ENCODE peak calls at places on chromosomes 7 and 10, in ten cellular contexts. One of them, this sample, is unnamed.

GRCh38 chr7:150568714-150569113 is 1.5 kb downstream of the GIMAP4 start:
- DNase-seq in lower leg skin: no peak
- DNase-seq in body of pancreas: no peak
- DNase-seq in ovary: no peak
- DNase-seq in A549: no peak
- DNase-seq in adrenal gland: no peak
- DNase-seq in breast epithelium: no peak
- DNase-seq in transverse colon: no peak
- DNase-seq in esophagus squamous epithelium: no peak
- DNase-seq in GM12892: no peak
- DNase-seq in this sample: no peak

GRCh38 chr7:156156734-156157408 is 344.6 kb upstream of the SHH start:
- DNase-seq in adrenal gland: peak
- DNase-seq in breast epithelium: no peak
- DNase-seq in esophagus squamous epithelium: no peak
- DNase-seq in GM12892: no peak
- DNase-seq in lower leg skin: peak
- DNase-seq in transverse colon: peak
- DNase-seq in body of pancreas: peak
- DNase-seq in A549: peak
- DNase-seq in ovary: no peak
- DNase-seq in this sample: peak

GRCh38 chr7:127258111-127258510 is 5.4 kb upstream of the GRM8 start:
- DNase-seq in A549: peak
- DNase-seq in GM12892: no peak
- DNase-seq in lower leg skin: no peak
- DNase-seq in ovary: no peak
- DNase-seq in breast epithelium: no peak
- DNase-seq in body of pancreas: no peak
- DNase-seq in adrenal gland: no peak
- DNase-seq in transverse colon: no peak
- DNase-seq in esophagus squamous epithelium: no peak
- DNase-seq in this sample: no peak

GRCh38 chr10:28266449-28267224 is 36.2 kb downstream of the MPP7 start:
- DNase-seq in GM12892: no peak
- DNase-seq in lower leg skin: no peak
- DNase-seq in transverse colon: no peak
- DNase-seq in adrenal gland: no peak
- DNase-seq in A549: no peak
- DNase-seq in breast epithelium: no peak
- DNase-seq in esophagus squamous epithelium: no peak
- DNase-seq in body of pancreas: no peak
- DNase-seq in ovary: no peak
- DNase-seq in this sample: no peak

GRCh38 chr10:121526801-121527221 is 71.4 kb downstream of the FGFR2 start:
- DNase-seq in breast epithelium: no peak
- DNase-seq in esophagus squamous epithelium: no peak
- DNase-seq in ovary: no peak
- DNase-seq in transverse colon: no peak
- DNase-seq in body of pancreas: no peak
- DNase-seq in A549: no peak
- DNase-seq in adrenal gland: no peak
- DNase-seq in lower leg skin: peak
- DNase-seq in GM12892: no peak
- DNase-seq in this sample: no peak

GRCh38 chr10:94146313-94146712 is 152.6 kb downstream of the PLCE1 start:
- DNase-seq in transverse colon: no peak
- DNase-seq in A549: no peak
- DNase-seq in adrenal gland: no peak
- DNase-seq in breast epithelium: no peak
- DNase-seq in esophagus squamous epithelium: no peak
- DNase-seq in GM12892: no peak
- DNase-seq in lower leg skin: no peak
- DNase-seq in ovary: no peak
- DNase-seq in body of pancreas: no peak
- DNase-seq in this sample: no peak

GRCh38 chr7:104096683-104097082 is 107.2 kb upstream of the RELN start:
- DNase-seq in A549: peak
- DNase-seq in lower leg skin: no peak
- DNase-seq in GM12892: no peak
- DNase-seq in breast epithelium: no peak
- DNase-seq in transverse colon: no peak
- DNase-seq in esophagus squamous epithelium: no peak
- DNase-seq in adrenal gland: no peak
- DNase-seq in ovary: no peak
- DNase-seq in body of pancreas: peak
- DNase-seq in this sample: no peak

GRCh38 chr7:156640949-156641485 is 443 bp downstream of the RNF32 start:
- DNase-seq in breast epithelium: no peak
- DNase-seq in body of pancreas: peak
- DNase-seq in lower leg skin: no peak
- DNase-seq in ovary: no peak
- DNase-seq in esophagus squamous epithelium: no peak
- DNase-seq in adrenal gland: peak
- DNase-seq in GM12892: peak
- DNase-seq in A549: peak
- DNase-seq in transverse colon: peak
- DNase-seq in this sample: no peak

GRCh38 chr7:73353243-73353642 is 25.3 kb downstream of the FKBP6 start:
- DNase-seq in lower leg skin: no peak
- DNase-seq in ovary: no peak
- DNase-seq in esophagus squamous epithelium: no peak
- DNase-seq in transverse colon: no peak
- DNase-seq in A549: no peak
- DNase-seq in breast epithelium: no peak
- DNase-seq in body of pancreas: no peak
- DNase-seq in GM12892: no peak
- DNase-seq in adrenal gland: no peak
- DNase-seq in this sample: no peak

GRCh38 chr10:131631619-131632018 is 269.2 kb upstream of the PPP2R2D start:
- DNase-seq in breast epithelium: no peak
- DNase-seq in body of pancreas: no peak
- DNase-seq in ovary: no peak
- DNase-seq in GM12892: no peak
- DNase-seq in lower leg skin: no peak
- DNase-seq in transverse colon: no peak
- DNase-seq in adrenal gland: no peak
- DNase-seq in esophagus squamous epithelium: no peak
- DNase-seq in A549: no peak
- DNase-seq in this sample: no peak

GRCh38 chr10:79073784-79074432 is 5.1 kb downstream of the ZMIZ1 start:
- DNase-seq in body of pancreas: peak
- DNase-seq in adrenal gland: peak
- DNase-seq in lower leg skin: peak
- DNase-seq in breast epithelium: no peak
- DNase-seq in ovary: peak
- DNase-seq in A549: no peak
- DNase-seq in transverse colon: peak
- DNase-seq in GM12892: no peak
- DNase-seq in esophagus squamous epithelium: no peak
- DNase-seq in this sample: no peak

GRCh38 chr10:88332526-88333265 is 250.4 kb downstream of the RNLS start:
- DNase-seq in body of pancreas: no peak
- DNase-seq in adrenal gland: no peak
- DNase-seq in A549: no peak
- DNase-seq in breast epithelium: no peak
- DNase-seq in esophagus squamous epithelium: no peak
- DNase-seq in transverse colon: no peak
- DNase-seq in lower leg skin: no peak
- DNase-seq in ovary: no peak
- DNase-seq in GM12892: no peak
- DNase-seq in this sample: no peak

DNA sequence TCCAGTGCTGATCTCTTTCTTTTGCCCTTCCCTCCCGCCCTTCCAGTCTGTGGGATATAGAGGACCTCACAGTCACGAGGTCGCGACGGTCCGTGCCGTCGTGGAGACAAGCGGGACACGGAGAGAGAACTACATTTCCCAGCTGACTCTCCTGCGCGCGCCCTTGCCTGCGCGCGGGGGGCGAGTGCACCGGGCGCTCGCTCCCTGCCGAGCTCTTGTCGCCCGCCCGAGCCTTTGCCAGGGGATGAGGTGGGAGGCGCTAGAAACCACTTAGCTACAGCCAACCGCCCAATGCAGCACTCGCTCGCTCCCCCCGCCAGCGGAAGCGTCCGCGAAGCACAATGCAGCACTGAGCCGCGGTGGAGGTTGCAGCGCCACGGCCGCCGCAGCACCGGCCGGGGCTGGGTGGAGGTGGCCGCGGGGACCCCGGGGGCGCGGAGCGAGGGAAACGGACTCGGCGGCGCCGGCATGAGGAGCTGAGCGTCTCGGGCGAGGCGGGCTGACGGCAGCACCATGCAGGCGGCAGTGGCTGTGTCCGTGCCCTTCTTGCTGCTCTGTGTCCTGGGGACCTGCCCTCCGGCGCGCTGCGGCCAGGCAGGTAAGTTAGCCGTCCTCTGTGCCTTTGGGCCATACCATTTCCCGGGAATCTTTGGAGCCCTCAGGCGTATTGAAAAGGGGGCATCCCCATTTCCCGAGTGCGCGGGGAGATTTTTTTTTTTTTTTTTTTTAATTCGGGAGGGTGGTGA is at the start of gene ADAM22:
- DNase-seq in esophagus squamous epithelium: peak
- DNase-seq in lower leg skin: peak
- DNase-seq in transverse colon: peak
- DNase-seq in breast epithelium: peak
- DNase-seq in ovary: peak
- DNase-seq in A549: peak
- DNase-seq in GM12892: peak
- DNase-seq in body of pancreas: peak
- DNase-seq in adrenal gland: peak
- DNase-seq in this sample: peak
- TF ChIP-seq POLR2A in esophagus squamous epithelium: no peak
- TF ChIP-seq POLR2A in lower leg skin: no peak
- TF ChIP-seq POLR2A in transverse colon: peak
- TF ChIP-seq POLR2A in breast epithelium: no peak
- TF ChIP-seq POLR2A in ovary: no peak
- TF ChIP-seq POLR2A in A549: peak
- TF ChIP-seq POLR2A in GM12892: peak
- TF ChIP-seq POLR2A in body of pancreas: peak
- TF ChIP-seq POLR2A in adrenal gland: peak
- TF ChIP-seq POLR2A in this sample: peak

GRCh38 chr7:121057878-121058277 is 69.4 kb downstream of the CPED1 start:
- DNase-seq in lower leg skin: no peak
- DNase-seq in ovary: no peak
- DNase-seq in breast epithelium: no peak
- DNase-seq in A549: no peak
- DNase-seq in transverse colon: no peak
- DNase-seq in esophagus squamous epithelium: no peak
- DNase-seq in body of pancreas: no peak
- DNase-seq in GM12892: no peak
- DNase-seq in adrenal gland: no peak
- DNase-seq in this sample: no peak
- TF ChIP-seq POLR2A in lower leg skin: no peak
- TF ChIP-seq POLR2A in ovary: no peak
- TF ChIP-seq POLR2A in breast epithelium: no peak
- TF ChIP-seq POLR2A in A549: no peak
- TF ChIP-seq POLR2A in transverse colon: no peak
- TF ChIP-seq POLR2A in esophagus squamous epithelium: no peak
- TF ChIP-seq POLR2A in body of pancreas: no peak
- TF ChIP-seq POLR2A in GM12892: no peak
- TF ChIP-seq POLR2A in adrenal gland: no peak
- TF ChIP-seq POLR2A in this sample: no peak

GRCh38 chr7:6251653-6252052 is 20.8 kb downstream of the CYTH3 start:
- DNase-seq in lower leg skin: no peak
- DNase-seq in body of pancreas: no peak
- DNase-seq in adrenal gland: no peak
- DNase-seq in transverse colon: no peak
- DNase-seq in GM12892: no peak
- DNase-seq in ovary: no peak
- DNase-seq in breast epithelium: no peak
- DNase-seq in A549: no peak
- DNase-seq in esophagus squamous epithelium: no peak
- DNase-seq in this sample: no peak

GRCh38 chr7:6252748-6253147 is 19.7 kb downstream of the CYTH3 start:
- DNase-seq in ovary: no peak
- DNase-seq in lower leg skin: no peak
- DNase-seq in transverse colon: no peak
- DNase-seq in adrenal gland: no peak
- DNase-seq in A549: no peak
- DNase-seq in breast epithelium: no peak
- DNase-seq in esophagus squamous epithelium: no peak
- DNase-seq in body of pancreas: no peak
- DNase-seq in GM12892: no peak
- DNase-seq in this sample: no peak

GRCh38 chr7:6248581-6248980 is 23.8 kb downstream of the CYTH3 start:
- DNase-seq in esophagus squamous epithelium: no peak
- DNase-seq in transverse colon: no peak
- DNase-seq in ovary: no peak
- DNase-seq in adrenal gland: no peak
- DNase-seq in GM12892: no peak
- DNase-seq in body of pancreas: no peak
- DNase-seq in breast epithelium: no peak
- DNase-seq in lower leg skin: no peak
- DNase-seq in A549: no peak
- DNase-seq in this sample: peak

GRCh38 chr7:6252310-6252709 is 20.1 kb downstream of the CYTH3 start:
- DNase-seq in transverse colon: no peak
- DNase-seq in adrenal gland: no peak
- DNase-seq in GM12892: no peak
- DNase-seq in A549: no peak
- DNase-seq in lower leg skin: no peak
- DNase-seq in esophagus squamous epithelium: no peak
- DNase-seq in breast epithelium: no peak
- DNase-seq in ovary: no peak
- DNase-seq in body of pancreas: no peak
- DNase-seq in this sample: no peak

DNA sequence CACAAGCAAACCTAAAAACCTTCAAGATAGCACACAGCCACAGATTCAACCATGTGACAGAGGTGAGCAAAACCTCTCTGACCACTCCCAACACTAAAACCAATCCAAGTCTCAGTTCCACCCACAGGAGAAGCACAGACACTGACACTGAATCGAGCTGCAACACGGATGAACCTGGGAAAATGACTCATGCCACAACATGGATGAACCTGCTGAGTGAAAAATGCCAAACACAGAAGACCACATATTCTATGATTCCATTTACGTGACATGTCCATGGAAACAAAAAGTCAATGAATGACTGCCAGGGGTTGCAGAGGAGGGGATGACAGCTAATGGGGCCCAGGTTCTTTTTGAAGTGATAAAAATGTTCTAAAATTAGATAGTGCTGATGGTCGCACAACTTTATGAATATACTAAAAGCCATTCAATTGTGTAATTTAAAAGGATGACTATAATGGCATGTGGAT is 22.0 kb downstream of the CYTH3 start:
- DNase-seq in adrenal gland: no peak
- DNase-seq in ovary: no peak
- DNase-seq in transverse colon: no peak
- DNase-seq in esophagus squamous epithelium: no peak
- DNase-seq in lower leg skin: no peak
- DNase-seq in breast epithelium: no peak
- DNase-seq in body of pancreas: no peak
- DNase-seq in A549: no peak
- DNase-seq in GM12892: no peak
- DNase-seq in this sample: no peak
- TF ChIP-seq POLR2A in adrenal gland: no peak
- TF ChIP-seq POLR2A in ovary: no peak
- TF ChIP-seq POLR2A in transverse colon: no peak
- TF ChIP-seq POLR2A in esophagus squamous epithelium: no peak
- TF ChIP-seq POLR2A in lower leg skin: no peak
- TF ChIP-seq POLR2A in breast epithelium: no peak
- TF ChIP-seq POLR2A in body of pancreas: no peak
- TF ChIP-seq POLR2A in A549: no peak
- TF ChIP-seq POLR2A in GM12892: no peak
- TF ChIP-seq POLR2A in this sample: no peak

GRCh38 chr7:100818366-100818765 is 9.0 kb downstream of the EPHB4 start:
- DNase-seq in breast epithelium: no peak
- DNase-seq in adrenal gland: no peak
- DNase-seq in transverse colon: no peak
- DNase-seq in body of pancreas: no peak
- DNase-seq in ovary: no peak
- DNase-seq in A549: no peak
- DNase-seq in lower leg skin: no peak
- DNase-seq in GM12892: no peak
- DNase-seq in esophagus squamous epithelium: no peak
- DNase-seq in this sample: no peak
- TF ChIP-seq POLR2A in breast epithelium: no peak
- TF ChIP-seq POLR2A in adrenal gland: no peak
- TF ChIP-seq POLR2A in transverse colon: no peak
- TF ChIP-seq POLR2A in body of pancreas: no peak
- TF ChIP-seq POLR2A in ovary: no peak
- TF ChIP-seq POLR2A in A549: no peak
- TF ChIP-seq POLR2A in lower leg skin: no peak
- TF ChIP-seq POLR2A in GM12892: no peak
- TF ChIP-seq POLR2A in esophagus squamous epithelium: no peak
- TF ChIP-seq POLR2A in this sample: no peak

This sample was measured in H54.